ENCODE peak calls at places on chromosome 21, in nine cellular contexts. One of them, this sample, is unnamed.

GRCh38 chr21:34107606-34108005 is 34.2 kb downstream of the MRPS6 start:
- DNase-seq in fibroblast of villous mesenchyme: no peak
- DNase-seq in choroid plexus epithelial cell: no peak
- DNase-seq in A549: no peak
- DNase-seq in cardiac septum: no peak
- DNase-seq in D341Med: no peak
- DNase-seq in heart left ventricle: no peak
- DNase-seq in activated naive CD8-positive, alpha-beta T cell treated with anti-CD3 and anti-CD28 coated beads, Interleukin-2, amount 50 U/mL, for 24 hours: no peak
- DNase-seq in tibial nerve: no peak
- DNase-seq in this sample: no peak

GRCh38 chr21:18493420-18493819 is 89.8 kb upstream of the TMPRSS15 start:
- DNase-seq in activated naive CD8-positive, alpha-beta T cell treated with anti-CD3 and anti-CD28 coated beads, Interleukin-2, amount 50 U/mL, for 24 hours: no peak
- DNase-seq in D341Med: no peak
- DNase-seq in tibial nerve: no peak
- DNase-seq in choroid plexus epithelial cell: peak
- DNase-seq in fibroblast of villous mesenchyme: no peak
- DNase-seq in A549: no peak
- DNase-seq in cardiac septum: no peak
- DNase-seq in heart left ventricle: no peak
- DNase-seq in this sample: no peak

GRCh38 chr21:45137612-45137937 is 63.2 kb downstream of the ADARB1 start:
- DNase-seq in choroid plexus epithelial cell: no peak
- DNase-seq in fibroblast of villous mesenchyme: no peak
- DNase-seq in cardiac septum: no peak
- DNase-seq in D341Med: no peak
- DNase-seq in A549: no peak
- DNase-seq in heart left ventricle: no peak
- DNase-seq in tibial nerve: no peak
- DNase-seq in activated naive CD8-positive, alpha-beta T cell treated with anti-CD3 and anti-CD28 coated beads, Interleukin-2, amount 50 U/mL, for 24 hours: no peak
- DNase-seq in this sample: no peak

GRCh38 chr21:45988366-45989347 is 7.1 kb downstream of the COL6A1 start:
- DNase-seq in A549: no peak
- DNase-seq in D341Med: no peak
- DNase-seq in cardiac septum: no peak
- DNase-seq in choroid plexus epithelial cell: no peak
- DNase-seq in activated naive CD8-positive, alpha-beta T cell treated with anti-CD3 and anti-CD28 coated beads, Interleukin-2, amount 50 U/mL, for 24 hours: no peak
- DNase-seq in heart left ventricle: peak
- DNase-seq in fibroblast of villous mesenchyme: no peak
- DNase-seq in tibial nerve: peak
- DNase-seq in this sample: peak

GRCh38 chr21:17736072-17736471 is 83.1 kb downstream of the C21orf91 start:
- DNase-seq in A549: no peak
- DNase-seq in tibial nerve: no peak
- DNase-seq in cardiac septum: no peak
- DNase-seq in fibroblast of villous mesenchyme: no peak
- DNase-seq in D341Med: no peak
- DNase-seq in choroid plexus epithelial cell: no peak
- DNase-seq in activated naive CD8-positive, alpha-beta T cell treated with anti-CD3 and anti-CD28 coated beads, Interleukin-2, amount 50 U/mL, for 24 hours: no peak
- DNase-seq in heart left ventricle: peak
- DNase-seq in this sample: no peak

GRCh38 chr21:27425172-27425571 is 458.3 kb upstream of the ADAMTS5 start:
- DNase-seq in choroid plexus epithelial cell: peak
- DNase-seq in tibial nerve: no peak
- DNase-seq in cardiac septum: no peak
- DNase-seq in activated naive CD8-positive, alpha-beta T cell treated with anti-CD3 and anti-CD28 coated beads, Interleukin-2, amount 50 U/mL, for 24 hours: no peak
- DNase-seq in A549: no peak
- DNase-seq in heart left ventricle: no peak
- DNase-seq in D341Med: no peak
- DNase-seq in fibroblast of villous mesenchyme: no peak
- DNase-seq in this sample: no peak

GRCh38 chr21:46421191-46421750 is 37.4 kb upstream of the DIP2A start:
- DNase-seq in A549: no peak
- DNase-seq in D341Med: peak
- DNase-seq in fibroblast of villous mesenchyme: no peak
- DNase-seq in heart left ventricle: no peak
- DNase-seq in choroid plexus epithelial cell: no peak
- DNase-seq in cardiac septum: no peak
- DNase-seq in activated naive CD8-positive, alpha-beta T cell treated with anti-CD3 and anti-CD28 coated beads, Interleukin-2, amount 50 U/mL, for 24 hours: no peak
- DNase-seq in tibial nerve: no peak
- DNase-seq in this sample: no peak

GRCh38 chr21:38261851-38262250 is 5.1 kb downstream of the KCNJ15 start:
- DNase-seq in activated naive CD8-positive, alpha-beta T cell treated with anti-CD3 and anti-CD28 coated beads, Interleukin-2, amount 50 U/mL, for 24 hours: no peak
- DNase-seq in fibroblast of villous mesenchyme: peak
- DNase-seq in cardiac septum: no peak
- DNase-seq in D341Med: no peak
- DNase-seq in A549: peak
- DNase-seq in tibial nerve: no peak
- DNase-seq in choroid plexus epithelial cell: peak
- DNase-seq in heart left ventricle: no peak
- DNase-seq in this sample: no peak